ENCODE peak calls at places on chromosomes 13 and 19, in ten cellular contexts. One of them, this sample, is unnamed.

GRCh38 chr19:39082745-39083598 is 1.2 kb upstream of the ACP7 start:
- DNase-seq in skeletal muscle cell: no peak
- DNase-seq in RPMI8226: no peak
- DNase-seq in HTR-8/SVneo: no peak
- DNase-seq in putamen: peak; percentile 66
- DNase-seq in iPS-NIHi11: no peak
- DNase-seq in stimulated activated CD4-positive, alpha-beta T cell treated with anti-CD3 and anti-CD28 coated beads, Interleukin-4, amount 100 ng/mL, for 24 hours: no peak
- DNase-seq in GM06990: no peak
- DNase-seq in HS-27A: no peak
- DNase-seq in ovary: no peak
- DNase-seq in this sample: no peak

GRCh38 chr19:13381827-13382632 is 124.2 kb downstream of the CACNA1A start:
- DNase-seq in skeletal muscle cell: no peak
- DNase-seq in RPMI8226: no peak
- DNase-seq in HTR-8/SVneo: no peak
- DNase-seq in putamen: no peak
- DNase-seq in iPS-NIHi11: no peak
- DNase-seq in stimulated activated CD4-positive, alpha-beta T cell treated with anti-CD3 and anti-CD28 coated beads, Interleukin-4, amount 100 ng/mL, for 24 hours: no peak
- DNase-seq in GM06990: no peak
- DNase-seq in HS-27A: no peak
- DNase-seq in ovary: no peak
- DNase-seq in this sample: no peak

GRCh38 chr19:13884726-13885591 is 8.0 kb downstream of the NANOS3 start:
- DNase-seq in skeletal muscle cell: no peak
- DNase-seq in RPMI8226: peak; percentile 71
- DNase-seq in HTR-8/SVneo: no peak
- DNase-seq in putamen: no peak
- DNase-seq in iPS-NIHi11: no peak
- DNase-seq in stimulated activated CD4-positive, alpha-beta T cell treated with anti-CD3 and anti-CD28 coated beads, Interleukin-4, amount 100 ng/mL, for 24 hours: no peak
- DNase-seq in GM06990: no peak
- DNase-seq in HS-27A: no peak
- DNase-seq in ovary: no peak
- DNase-seq in this sample: no peak

GRCh38 chr19:46859637-46860124 is 1.1 kb upstream of the ARHGAP35 start:
- DNase-seq in skeletal muscle cell: peak; percentile 57
- DNase-seq in RPMI8226: peak; percentile 74
- DNase-seq in HTR-8/SVneo: no peak
- DNase-seq in putamen: no peak
- DNase-seq in iPS-NIHi11: no peak
- DNase-seq in stimulated activated CD4-positive, alpha-beta T cell treated with anti-CD3 and anti-CD28 coated beads, Interleukin-4, amount 100 ng/mL, for 24 hours: no peak
- DNase-seq in GM06990: no peak
- DNase-seq in HS-27A: no peak
- DNase-seq in ovary: peak; percentile 87
- DNase-seq in this sample: no peak

GRCh38 chr13:33092422-33092987 is 76.3 kb downstream of the KL start:
- DNase-seq in skeletal muscle cell: no peak
- DNase-seq in RPMI8226: no peak
- DNase-seq in HTR-8/SVneo: no peak
- DNase-seq in putamen: no peak
- DNase-seq in iPS-NIHi11: no peak
- DNase-seq in stimulated activated CD4-positive, alpha-beta T cell treated with anti-CD3 and anti-CD28 coated beads, Interleukin-4, amount 100 ng/mL, for 24 hours: no peak
- DNase-seq in GM06990: no peak
- DNase-seq in HS-27A: no peak
- DNase-seq in ovary: no peak
- DNase-seq in this sample: peak; percentile 32

GRCh38 chr19:32876919-32877285 is 7.3 kb upstream of the SLC7A9 start:
- DNase-seq in skeletal muscle cell: peak; percentile 24
- DNase-seq in RPMI8226: no peak
- DNase-seq in HTR-8/SVneo: no peak
- DNase-seq in putamen: no peak
- DNase-seq in iPS-NIHi11: no peak
- DNase-seq in stimulated activated CD4-positive, alpha-beta T cell treated with anti-CD3 and anti-CD28 coated beads, Interleukin-4, amount 100 ng/mL, for 24 hours: no peak
- DNase-seq in GM06990: no peak
- DNase-seq in HS-27A: no peak
- DNase-seq in ovary: no peak
- DNase-seq in this sample: no peak

GRCh38 chr19:32830231-32831014 is 39.1 kb downstream of the SLC7A9 start:
- DNase-seq in skeletal muscle cell: peak; percentile 24
- DNase-seq in RPMI8226: no peak
- DNase-seq in HTR-8/SVneo: peak; percentile 87
- DNase-seq in putamen: no peak
- DNase-seq in iPS-NIHi11: no peak
- DNase-seq in stimulated activated CD4-positive, alpha-beta T cell treated with anti-CD3 and anti-CD28 coated beads, Interleukin-4, amount 100 ng/mL, for 24 hours: no peak
- DNase-seq in GM06990: no peak
- DNase-seq in HS-27A: peak; percentile 98
- DNase-seq in ovary: no peak
- DNase-seq in this sample: no peak

GRCh38 chr13:33351324-33351723 is 65.8 kb upstream of the STARD13 start:
- DNase-seq in skeletal muscle cell: no peak
- DNase-seq in RPMI8226: no peak
- DNase-seq in HTR-8/SVneo: peak; percentile 49
- DNase-seq in putamen: no peak
- DNase-seq in iPS-NIHi11: no peak
- DNase-seq in stimulated activated CD4-positive, alpha-beta T cell treated with anti-CD3 and anti-CD28 coated beads, Interleukin-4, amount 100 ng/mL, for 24 hours: no peak
- DNase-seq in GM06990: no peak
- DNase-seq in HS-27A: no peak
- DNase-seq in ovary: no peak
- DNase-seq in this sample: peak; percentile 44

GRCh38 chr19:4061683-4062575 is 4.8 kb downstream of the ZBTB7A start:
- DNase-seq in skeletal muscle cell: no peak
- DNase-seq in RPMI8226: peak; percentile 37
- DNase-seq in HTR-8/SVneo: no peak
- DNase-seq in putamen: no peak
- DNase-seq in iPS-NIHi11: peak; percentile 27
- DNase-seq in stimulated activated CD4-positive, alpha-beta T cell treated with anti-CD3 and anti-CD28 coated beads, Interleukin-4, amount 100 ng/mL, for 24 hours: no peak
- DNase-seq in GM06990: no peak
- DNase-seq in HS-27A: no peak
- DNase-seq in ovary: no peak
- DNase-seq in this sample: no peak

GRCh38 chr19:746956-747355 is 4.0 kb upstream of the MISP start:
- DNase-seq in skeletal muscle cell: no peak
- DNase-seq in RPMI8226: no peak
- DNase-seq in HTR-8/SVneo: no peak
- DNase-seq in putamen: no peak
- DNase-seq in iPS-NIHi11: no peak
- DNase-seq in stimulated activated CD4-positive, alpha-beta T cell treated with anti-CD3 and anti-CD28 coated beads, Interleukin-4, amount 100 ng/mL, for 24 hours: no peak
- DNase-seq in GM06990: no peak
- DNase-seq in HS-27A: no peak
- DNase-seq in ovary: no peak
- DNase-seq in this sample: no peak

GRCh38 chr13:96819375-96819774 is 174.9 kb downstream of the OXGR1 start:
- DNase-seq in skeletal muscle cell: no peak
- DNase-seq in RPMI8226: no peak
- DNase-seq in HTR-8/SVneo: no peak
- DNase-seq in putamen: no peak
- DNase-seq in iPS-NIHi11: no peak
- DNase-seq in stimulated activated CD4-positive, alpha-beta T cell treated with anti-CD3 and anti-CD28 coated beads, Interleukin-4, amount 100 ng/mL, for 24 hours: no peak
- DNase-seq in GM06990: no peak
- DNase-seq in HS-27A: no peak
- DNase-seq in ovary: no peak
- DNase-seq in this sample: no peak

GRCh38 chr13:110304256-110304655 is 2.7 kb downstream of the COL4A1 start:
- DNase-seq in skeletal muscle cell: peak; percentile 65
- DNase-seq in RPMI8226: no peak
- DNase-seq in HTR-8/SVneo: no peak
- DNase-seq in putamen: no peak
- DNase-seq in iPS-NIHi11: no peak
- DNase-seq in stimulated activated CD4-positive, alpha-beta T cell treated with anti-CD3 and anti-CD28 coated beads, Interleukin-4, amount 100 ng/mL, for 24 hours: no peak
- DNase-seq in GM06990: no peak
- DNase-seq in HS-27A: no peak
- DNase-seq in ovary: no peak
- DNase-seq in this sample: no peak

GRCh38 chr13:109595466-109595865 is 190.9 kb downstream of the IRS2 start:
- DNase-seq in skeletal muscle cell: no peak
- DNase-seq in RPMI8226: no peak
- DNase-seq in HTR-8/SVneo: no peak
- DNase-seq in putamen: no peak
- DNase-seq in iPS-NIHi11: no peak
- DNase-seq in stimulated activated CD4-positive, alpha-beta T cell treated with anti-CD3 and anti-CD28 coated beads, Interleukin-4, amount 100 ng/mL, for 24 hours: no peak
- DNase-seq in GM06990: no peak
- DNase-seq in HS-27A: no peak
- DNase-seq in ovary: no peak
- DNase-seq in this sample: no peak

GRCh38 chr13:111241006-111241755 is 79.3 kb upstream of the TEX29 start:
- DNase-seq in skeletal muscle cell: no peak
- DNase-seq in RPMI8226: no peak
- DNase-seq in HTR-8/SVneo: no peak
- DNase-seq in putamen: peak; percentile 91
- DNase-seq in iPS-NIHi11: no peak
- DNase-seq in stimulated activated CD4-positive, alpha-beta T cell treated with anti-CD3 and anti-CD28 coated beads, Interleukin-4, amount 100 ng/mL, for 24 hours: no peak
- DNase-seq in GM06990: no peak
- DNase-seq in HS-27A: no peak
- DNase-seq in ovary: no peak
- DNase-seq in this sample: no peak

GRCh38 chr13:23352161-23352560 is 81.3 kb downstream of the SACS start:
- DNase-seq in skeletal muscle cell: no peak
- DNase-seq in RPMI8226: no peak
- DNase-seq in HTR-8/SVneo: no peak
- DNase-seq in putamen: no peak
- DNase-seq in iPS-NIHi11: no peak
- DNase-seq in stimulated activated CD4-positive, alpha-beta T cell treated with anti-CD3 and anti-CD28 coated beads, Interleukin-4, amount 100 ng/mL, for 24 hours: no peak
- DNase-seq in GM06990: no peak
- DNase-seq in HS-27A: no peak
- DNase-seq in ovary: no peak
- DNase-seq in this sample: no peak

GRCh38 chr13:66994097-66994496 is 236.0 kb downstream of the PCDH9 start:
- DNase-seq in skeletal muscle cell: peak; percentile 38
- DNase-seq in RPMI8226: peak; percentile 15
- DNase-seq in HTR-8/SVneo: no peak
- DNase-seq in putamen: peak; percentile 93
- DNase-seq in iPS-NIHi11: peak; percentile 80
- DNase-seq in stimulated activated CD4-positive, alpha-beta T cell treated with anti-CD3 and anti-CD28 coated beads, Interleukin-4, amount 100 ng/mL, for 24 hours: no peak
- DNase-seq in GM06990: no peak
- DNase-seq in HS-27A: peak; percentile 31
- DNase-seq in ovary: no peak
- DNase-seq in this sample: peak; percentile 37

GRCh38 chr19:7069904-7070226 is 362 bp downstream of the ZNF557 start:
- DNase-seq in skeletal muscle cell: no peak
- DNase-seq in RPMI8226: no peak
- DNase-seq in HTR-8/SVneo: no peak
- DNase-seq in putamen: no peak
- DNase-seq in iPS-NIHi11: no peak
- DNase-seq in stimulated activated CD4-positive, alpha-beta T cell treated with anti-CD3 and anti-CD28 coated beads, Interleukin-4, amount 100 ng/mL, for 24 hours: no peak
- DNase-seq in GM06990: no peak
- DNase-seq in HS-27A: no peak
- DNase-seq in ovary: no peak
- DNase-seq in this sample: no peak

GRCh38 chr19:41114132-41114531 is at the start of gene CYP2F1:
- DNase-seq in skeletal muscle cell: no peak
- DNase-seq in RPMI8226: no peak
- DNase-seq in HTR-8/SVneo: no peak
- DNase-seq in putamen: no peak
- DNase-seq in iPS-NIHi11: no peak
- DNase-seq in stimulated activated CD4-positive, alpha-beta T cell treated with anti-CD3 and anti-CD28 coated beads, Interleukin-4, amount 100 ng/mL, for 24 hours: no peak
- DNase-seq in GM06990: no peak
- DNase-seq in HS-27A: no peak
- DNase-seq in ovary: no peak
- DNase-seq in this sample: no peak